ENCODE peak calls at places on chromosomes 16 and 17, in ten cellular contexts. V is left ventricle myocardium inferior, U is suprapubic skin, D is RWPE2, W is HFF-Myc, O is thoracic aorta, Y is spleen, K is breast epithelium, A is AG04450, S is prostate gland. R is an unnamed sample.

GRCh38 chr17:75566456-75567233 is 21.0 kb upstream of the MYO15B start:
- DNase-seq in V (no peak), U (no peak), D (no peak), W (no peak), O (no peak), Y (no peak), K (no peak), A (no peak), S (no peak), R (no peak)

GRCh38 chr17:76940738-76941350 is 72.6 kb downstream of the MGAT5B start:
- DNase-seq in V (no peak), U (no peak), D (no peak), W (no peak), O (no peak), Y (no peak), K (no peak), A (no peak), S (no peak), R (no peak)

GRCh38 chr16:24729967-24730815 is 740 bp downstream of the TNRC6A start:
- DNase-seq in V (peak), U (no peak), D (no peak), W (no peak), O (no peak), Y (no peak), K (no peak), A (no peak), S (peak), R (no peak)

GRCh38 chr16:47967374-47967773 is 188.4 kb downstream of the ABCC12 start:
- DNase-seq in V (no peak), U (no peak), D (no peak), W (no peak), O (no peak), Y (no peak), K (no peak), A (no peak), S (no peak), R (no peak)

GRCh38 chr17:47745037-47745380 is 12.0 kb downstream of the TBX21 start:
- DNase-seq in V (no peak), U (no peak), D (peak), W (no peak), O (no peak), Y (no peak), K (peak), A (no peak), S (no peak), R (no peak)

GRCh38 chr17:7479389-7480192 is at the start of gene ZBTB4:
- DNase-seq in V (peak), U (no peak), D (no peak), W (no peak), O (no peak), Y (peak), K (no peak), A (no peak), S (peak), R (no peak)

GRCh38 chr17:67461876-67462275 is 84.8 kb downstream of the PITPNC1 start:
- DNase-seq in V (no peak), U (no peak), D (no peak), W (no peak), O (no peak), Y (no peak), K (no peak), A (no peak), S (no peak), R (no peak)

GRCh38 chr16:66008136-66008535 is 358.4 kb upstream of the CDH5 start:
- DNase-seq in V (no peak), U (no peak), D (no peak), W (no peak), O (no peak), Y (no peak), K (no peak), A (no peak), S (no peak), R (no peak)

GRCh38 chr17:63439682-63440081 is 6.4 kb downstream of the CYB561 start:
- DNase-seq in V (no peak), U (no peak), D (no peak), W (no peak), O (no peak), Y (no peak), K (no peak), A (no peak), S (no peak), R (no peak)

GRCh38 chr16:79810449-79811189 is 210.1 kb upstream of the MAF start:
- DNase-seq in V (no peak), U (no peak), D (no peak), W (no peak), O (no peak), Y (no peak), K (no peak), A (no peak), S (no peak), R (no peak)

GRCh38 chr16:16033208-16033717 is 83.8 kb downstream of the ABCC1 start:
- DNase-seq in V (no peak), U (no peak), D (no peak), W (no peak), O (no peak), Y (no peak), K (no peak), A (no peak), S (no peak), R (no peak)

GRCh38 chr16:53341787-53342186 is 92.5 kb upstream of the RBL2 start:
- DNase-seq in V (no peak), U (no peak), D (no peak), W (no peak), O (no peak), Y (no peak), K (no peak), A (no peak), S (no peak), R (no peak)

GRCh38 chr17:81513669-81514484 is 1.3 kb upstream of the ACTG1 start:
- DNase-seq in V (peak), U (peak), D (peak), W (no peak), O (no peak), Y (peak), K (peak), A (no peak), S (peak), R (no peak)

GRCh38 chr16:2473999-2474876 is 689 bp upstream of the TBC1D24 start:
- DNase-seq in V (peak), U (no peak), D (no peak), W (no peak), O (no peak), Y (peak), K (no peak), A (no peak), S (no peak), R (no peak)

GRCh38 chr17:4856271-4856936 is 23.3 kb downstream of the MINK1 start:
- DNase-seq in V (no peak), U (no peak), D (no peak), W (no peak), O (no peak), Y (no peak), K (no peak), A (no peak), S (no peak), R (no peak)

GRCh38 chr17:17938388-17939107 is 33.7 kb downstream of the TOM1L2 start:
- DNase-seq in V (no peak), U (no peak), D (no peak), W (no peak), O (no peak), Y (no peak), K (no peak), A (no peak), S (no peak), R (peak)

GRCh38 chr17:77613181-77613580 is 345.3 kb upstream of the TNRC6C start:
- DNase-seq in V (no peak), U (peak), D (peak), W (no peak), O (no peak), Y (no peak), K (no peak), A (no peak), S (no peak), R (no peak)

GRCh38 chr17:27339836-27340550 is 46.1 kb downstream of the WSB1 start:
- DNase-seq in V (no peak), U (no peak), D (no peak), W (no peak), O (no peak), Y (no peak), K (no peak), A (no peak), S (no peak), R (no peak)

GRCh38 chr17:45346255-45347015 is 29.6 kb upstream of the MAP3K14 start:
- DNase-seq in V (no peak), U (peak), D (no peak), W (no peak), O (no peak), Y (peak), K (no peak), A (no peak), S (no peak), R (no peak)

GRCh38 chr17:40949406-40949805 is 12.0 kb upstream of the KRT23 start:
- DNase-seq in V (no peak), U (no peak), D (no peak), W (no peak), O (no peak), Y (no peak), K (no peak), A (no peak), S (no peak), R (no peak)

GRCh38 chr17:58528443-58528842 is 14.0 kb upstream of the MTMR4 start:
- DNase-seq in V (no peak), U (no peak), D (no peak), W (no peak), O (no peak), Y (no peak), K (no peak), A (no peak), S (no peak), R (no peak)

GRCh38 chr17:58527949-58528348 is 13.5 kb upstream of the MTMR4 start:
- DNase-seq in V (no peak), U (no peak), D (no peak), W (no peak), O (no peak), Y (no peak), K (no peak), A (no peak), S (no peak), R (no peak)

GRCh38 chr17:58531122-58531521 is 16.7 kb upstream of the MTMR4 start:
- DNase-seq in V (no peak), U (no peak), D (no peak), W (no peak), O (no peak), Y (no peak), K (no peak), A (no peak), S (no peak), R (no peak)

GRCh38 chr17:58530655-58531054 is 16.2 kb upstream of the MTMR4 start:
- DNase-seq in V (no peak), U (no peak), D (no peak), W (no peak), O (no peak), Y (no peak), K (no peak), A (no peak), S (no peak), R (no peak)

DNA sequence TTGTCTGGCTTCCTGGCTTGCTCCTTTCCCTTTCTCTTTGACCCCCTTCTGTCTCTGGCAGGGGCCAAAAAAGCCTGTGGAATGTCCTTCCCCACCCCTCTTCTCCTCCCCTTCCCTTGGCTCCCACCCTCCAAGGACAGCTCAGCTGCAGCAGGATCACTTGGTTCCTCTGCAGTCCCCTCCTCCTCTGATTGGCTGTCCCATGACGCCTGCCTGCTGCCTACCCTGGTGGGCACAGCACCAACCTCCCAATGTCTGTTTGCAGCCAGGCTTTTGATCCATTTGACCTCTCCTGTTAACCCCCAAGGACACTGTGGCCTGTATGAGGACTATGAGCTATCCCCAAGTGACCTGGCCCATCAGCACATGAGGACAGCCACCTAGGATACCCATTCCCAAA is 14.8 kb upstream of the MTMR4 start:
- DNase-seq in V (no peak), U (no peak), D (no peak), W (no peak), O (no peak), Y (no peak), K (no peak), A (no peak), S (no peak), R (no peak)
- H3K4me3 ChIP-seq in V (peak), U (no peak), D (no peak), W (no peak), O (no peak), Y (peak), K (no peak), A (no peak), S (no peak), R (no peak)

DNA sequence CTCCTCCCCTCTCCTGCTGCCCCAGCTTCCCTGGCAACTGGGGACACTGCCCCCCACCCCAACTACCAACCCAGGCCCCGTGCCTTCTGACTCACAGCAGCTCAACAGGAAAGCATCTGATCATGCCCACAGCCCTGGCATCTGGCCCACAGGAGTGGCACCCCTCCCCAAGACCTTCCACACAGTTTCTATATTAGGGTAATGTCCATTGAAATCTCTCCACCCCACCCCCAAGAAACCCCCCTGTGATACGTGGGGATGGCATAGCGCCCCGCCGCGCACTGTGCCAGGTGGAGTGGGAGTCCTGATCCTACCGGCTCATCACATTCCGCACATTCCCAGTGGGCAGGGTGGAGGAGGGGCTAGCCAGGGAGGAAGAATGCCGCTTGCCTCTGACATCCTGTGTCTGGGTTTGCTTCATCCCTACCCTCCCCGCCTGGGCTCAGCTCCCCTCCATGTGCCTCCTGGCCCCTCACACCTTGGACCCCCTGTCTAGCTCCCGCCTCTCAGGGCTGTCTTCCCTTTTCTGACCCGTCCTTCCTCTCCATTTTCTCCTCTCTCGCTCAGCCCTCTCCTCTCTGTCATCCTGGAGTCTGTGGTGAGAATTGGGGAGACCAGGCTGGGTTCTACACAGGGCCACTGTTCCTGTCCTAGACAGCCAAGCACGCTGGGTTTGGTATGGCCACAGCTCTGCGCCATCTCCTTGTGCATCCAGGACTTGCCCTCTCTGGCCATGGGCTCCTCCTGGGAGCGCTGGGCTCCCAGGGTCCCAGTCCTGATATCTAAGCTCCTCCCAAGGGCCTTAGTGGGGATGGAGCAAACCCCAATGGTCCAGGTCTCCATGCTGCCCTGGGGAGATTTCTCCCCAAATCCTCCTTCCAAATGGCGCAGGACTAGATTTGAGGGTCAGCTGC is 27.4 kb upstream of the ITGA3 start:
- DNase-seq in V (no peak), U (peak), D (peak), W (no peak), O (no peak), Y (no peak), K (peak), A (no peak), S (no peak), R (no peak)
- TF ChIP-seq CTCF in V (no peak), U (no peak), D (no peak), W (no peak), O (no peak), Y (no peak), K (no peak), A (no peak), S (no peak), R (no peak)

DNA sequence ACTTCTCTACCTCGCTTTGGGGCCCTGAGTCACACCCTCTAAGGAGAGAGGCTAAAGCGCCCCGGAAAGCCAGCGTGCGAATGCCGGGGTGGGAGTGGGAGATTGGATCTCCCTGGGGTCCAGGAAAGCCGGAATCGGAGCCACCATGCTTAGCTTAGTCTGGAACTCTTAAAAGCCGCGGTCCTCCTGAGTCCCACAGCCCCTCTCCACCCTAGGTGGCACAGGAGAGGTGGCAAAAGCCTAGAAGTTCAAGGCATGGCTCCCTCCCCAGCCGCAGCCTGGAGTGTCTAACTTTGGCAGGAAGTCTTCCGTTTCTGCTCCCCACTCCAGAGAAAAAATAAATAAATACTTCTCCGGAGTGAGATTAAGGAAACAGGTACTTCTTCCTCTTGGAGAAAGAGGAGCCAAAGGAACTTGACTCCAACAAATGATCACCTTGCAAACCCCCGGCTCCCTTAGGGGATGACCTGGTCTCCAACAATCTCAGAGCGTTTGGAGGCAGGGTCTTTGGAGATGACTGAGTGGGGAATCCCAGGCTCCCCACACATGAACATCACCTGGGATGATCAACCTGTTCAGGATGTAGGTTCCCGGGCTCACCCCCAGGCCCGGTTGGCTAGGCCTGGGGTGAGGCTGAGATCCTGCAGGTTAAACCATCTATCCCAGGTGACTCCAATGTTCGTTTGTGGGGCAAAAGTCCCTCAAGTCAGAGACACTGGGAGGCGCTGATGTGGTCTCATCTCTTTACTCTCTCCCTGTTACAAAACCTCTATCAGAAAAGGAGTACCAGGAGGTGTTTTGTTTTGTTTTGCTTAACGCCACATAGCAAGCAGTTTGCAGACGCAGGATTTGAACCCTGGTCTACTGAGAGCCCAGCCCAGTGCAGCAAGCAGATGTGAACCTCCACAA is 2.9 kb downstream of the CIITA start:
- DNase-seq in V (no peak), U (no peak), D (no peak), W (no peak), O (no peak), Y (no peak), K (no peak), A (no peak), S (no peak), R (no peak)
- H3K4me3 ChIP-seq in V (peak), U (peak), D (no peak), W (no peak), O (peak), Y (peak), K (peak), A (no peak), S (peak), R (peak)

GRCh38 chr17:52465407-52465806 is 306.9 kb upstream of the CA10 start:
- DNase-seq in V (no peak), U (no peak), D (no peak), W (no peak), O (no peak), Y (no peak), K (no peak), A (no peak), S (no peak), R (no peak)

DNA sequence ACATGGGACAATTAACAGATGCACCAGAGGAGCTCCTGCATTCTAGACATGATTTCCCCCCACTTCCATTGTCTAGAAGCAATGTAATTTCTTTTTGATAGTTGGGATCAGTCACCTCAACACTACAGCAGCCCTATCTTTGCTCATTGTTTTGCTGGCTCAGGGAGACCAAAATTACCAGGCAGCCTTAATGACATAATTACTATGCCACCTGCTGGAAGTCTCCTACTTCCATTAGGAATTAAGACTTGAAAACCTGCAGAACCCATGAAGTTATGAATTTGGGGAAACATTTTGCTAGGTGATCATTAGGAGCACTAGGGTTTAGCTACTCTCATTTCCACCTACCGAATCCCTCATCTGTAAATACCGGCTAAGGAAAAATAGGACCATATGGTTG is 312.0 kb upstream of the CA10 start:
- DNase-seq in V (no peak), U (no peak), D (no peak), W (no peak), O (no peak), Y (no peak), K (no peak), A (no peak), S (no peak), R (no peak)
- TF ChIP-seq CTCF in V (no peak), U (no peak), D (no peak), W (no peak), O (no peak), Y (no peak), K (no peak), A (no peak), S (no peak), R (no peak)

GRCh38 chr16:301235-301634 is 18.3 kb downstream of the PDIA2 start:
- DNase-seq in V (no peak), U (no peak), D (no peak), W (no peak), O (no peak), Y (no peak), K (no peak), A (no peak), S (no peak), R (no peak)

GRCh38 chr16:305916-306315 is 23.0 kb downstream of the PDIA2 start:
- DNase-seq in V (no peak), U (no peak), D (no peak), W (no peak), O (no peak), Y (no peak), K (no peak), A (no peak), S (no peak), R (no peak)

GRCh38 chr16:303760-304505 is 21.0 kb downstream of the PDIA2 start:
- DNase-seq in V (no peak), U (no peak), D (no peak), W (no peak), O (no peak), Y (peak), K (no peak), A (no peak), S (no peak), R (no peak)

GRCh38 chr16:297832-298231 is 14.9 kb downstream of the PDIA2 start:
- DNase-seq in V (no peak), U (no peak), D (peak), W (no peak), O (no peak), Y (no peak), K (no peak), A (no peak), S (no peak), R (no peak)

GRCh38 chr16:301950-302349 is 19.0 kb downstream of the PDIA2 start:
- DNase-seq in V (no peak), U (no peak), D (peak), W (no peak), O (no peak), Y (no peak), K (no peak), A (no peak), S (no peak), R (no peak)
- H3K4me3 ChIP-seq in V (no peak), U (no peak), D (no peak), W (no peak), O (no peak), Y (no peak), K (no peak), A (no peak), S (no peak), R (no peak)

DNA sequence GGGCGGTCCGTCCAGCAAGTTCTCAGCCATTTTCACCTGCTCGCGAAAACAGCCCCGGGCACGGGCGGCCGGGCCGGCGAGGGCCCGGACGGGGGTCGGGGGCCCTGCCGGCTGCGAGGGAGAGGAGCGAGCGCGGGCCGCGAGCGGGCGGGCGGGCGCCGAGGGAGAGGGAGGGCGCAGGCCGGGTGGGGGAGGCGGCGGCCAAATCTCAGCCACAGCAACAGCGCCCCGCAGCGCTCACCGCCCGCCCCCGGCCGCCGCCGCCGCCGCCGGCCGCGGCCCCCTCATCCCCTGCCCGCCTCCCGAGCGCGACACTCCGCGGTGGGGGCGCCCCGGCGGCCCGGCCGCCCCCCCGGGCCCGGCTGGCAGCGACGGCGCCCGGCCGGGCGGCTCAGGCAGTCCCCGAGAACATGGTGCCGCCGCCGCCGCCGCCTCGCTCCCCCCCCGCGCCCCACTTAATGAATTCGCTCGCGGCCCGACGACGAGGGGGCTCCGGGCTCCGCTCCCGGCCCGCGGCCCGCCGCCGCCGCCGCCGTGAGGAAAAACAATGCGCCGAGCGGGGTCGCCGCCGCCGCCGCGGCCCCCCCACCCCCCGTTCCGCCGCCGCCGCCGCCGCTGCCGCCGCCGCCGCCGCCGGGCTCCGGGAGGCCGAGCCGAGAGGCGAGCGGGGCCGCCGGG is 487 bp downstream of the CREBBP start:
- DNase-seq in V (peak), U (peak), D (peak), W (no peak), O (no peak), Y (peak), K (peak), A (no peak), S (peak), R (no peak)
- TF ChIP-seq CTCF in V (peak), U (no peak), D (peak), W (no peak), O (no peak), Y (no peak), K (no peak), A (no peak), S (no peak), R (peak)

R was measured in GM12864.